ENCODE peak calls at places on chromosomes 11 and 22, in four cellular contexts. One of them, this sample, is unnamed.

GRCh38 chr11:2205214-2205770 is 33.7 kb upstream of the TH start:
- DNase-seq in LHCN-M2: no peak
- DNase-seq in glutamatergic neuron: no peak
- DNase-seq in activated T-helper 1 cell treated with anti-CD3 and anti-CD28 coated beads, Interleukin-12 subunit alpha, Interleukin-12 subunit beta, Interleukin-2, Interleukin-4 antibody, amounts not matched to agents 30 ng/mL and 10 ng/mL and 1 ng/mL, durations not matched to agents 14 hours and 24 hours and 36 hours: no peak
- DNase-seq in this sample: no peak

GRCh38 chr22:40147388-40148176 is 30.1 kb upstream of the TNRC6B start:
- DNase-seq in LHCN-M2: no peak
- DNase-seq in glutamatergic neuron: peak; percentile 24
- DNase-seq in activated T-helper 1 cell treated with anti-CD3 and anti-CD28 coated beads, Interleukin-12 subunit alpha, Interleukin-12 subunit beta, Interleukin-2, Interleukin-4 antibody, amounts not matched to agents 30 ng/mL and 10 ng/mL and 1 ng/mL, durations not matched to agents 14 hours and 24 hours and 36 hours: no peak
- DNase-seq in this sample: no peak

GRCh38 chr22:35458547-35459422 is 58.8 kb downstream of the MCM5 start:
- DNase-seq in LHCN-M2: no peak
- DNase-seq in glutamatergic neuron: no peak
- DNase-seq in activated T-helper 1 cell treated with anti-CD3 and anti-CD28 coated beads, Interleukin-12 subunit alpha, Interleukin-12 subunit beta, Interleukin-2, Interleukin-4 antibody, amounts not matched to agents 30 ng/mL and 10 ng/mL and 1 ng/mL, durations not matched to agents 14 hours and 24 hours and 36 hours: no peak
- DNase-seq in this sample: no peak

GRCh38 chr11:64536396-64536935 is 54.6 kb upstream of the SLC22A12 start:
- DNase-seq in LHCN-M2: peak; percentile 38
- DNase-seq in glutamatergic neuron: no peak
- DNase-seq in activated T-helper 1 cell treated with anti-CD3 and anti-CD28 coated beads, Interleukin-12 subunit alpha, Interleukin-12 subunit beta, Interleukin-2, Interleukin-4 antibody, amounts not matched to agents 30 ng/mL and 10 ng/mL and 1 ng/mL, durations not matched to agents 14 hours and 24 hours and 36 hours: no peak
- DNase-seq in this sample: no peak

GRCh38 chr11:58907780-58908179 is 31.5 kb upstream of the GLYATL1 start:
- DNase-seq in LHCN-M2: no peak
- DNase-seq in glutamatergic neuron: no peak
- DNase-seq in activated T-helper 1 cell treated with anti-CD3 and anti-CD28 coated beads, Interleukin-12 subunit alpha, Interleukin-12 subunit beta, Interleukin-2, Interleukin-4 antibody, amounts not matched to agents 30 ng/mL and 10 ng/mL and 1 ng/mL, durations not matched to agents 14 hours and 24 hours and 36 hours: no peak
- DNase-seq in this sample: no peak

GRCh38 chr11:2092956-2093412 is 46.2 kb downstream of the IGF2 start:
- DNase-seq in LHCN-M2: peak; percentile 94
- DNase-seq in glutamatergic neuron: no peak
- DNase-seq in activated T-helper 1 cell treated with anti-CD3 and anti-CD28 coated beads, Interleukin-12 subunit alpha, Interleukin-12 subunit beta, Interleukin-2, Interleukin-4 antibody, amounts not matched to agents 30 ng/mL and 10 ng/mL and 1 ng/mL, durations not matched to agents 14 hours and 24 hours and 36 hours: no peak
- DNase-seq in this sample: no peak

GRCh38 chr22:50703726-50704509 is 31.3 kb downstream of the SHANK3 start:
- DNase-seq in LHCN-M2: no peak
- DNase-seq in glutamatergic neuron: peak; percentile 11
- DNase-seq in activated T-helper 1 cell treated with anti-CD3 and anti-CD28 coated beads, Interleukin-12 subunit alpha, Interleukin-12 subunit beta, Interleukin-2, Interleukin-4 antibody, amounts not matched to agents 30 ng/mL and 10 ng/mL and 1 ng/mL, durations not matched to agents 14 hours and 24 hours and 36 hours: no peak
- DNase-seq in this sample: no peak

GRCh38 chr11:73135346-73136284 is 6.5 kb downstream of the FCHSD2 start:
- DNase-seq in LHCN-M2: no peak
- DNase-seq in glutamatergic neuron: no peak
- DNase-seq in activated T-helper 1 cell treated with anti-CD3 and anti-CD28 coated beads, Interleukin-12 subunit alpha, Interleukin-12 subunit beta, Interleukin-2, Interleukin-4 antibody, amounts not matched to agents 30 ng/mL and 10 ng/mL and 1 ng/mL, durations not matched to agents 14 hours and 24 hours and 36 hours: no peak
- DNase-seq in this sample: no peak

GRCh38 chr22:47067331-47067890 is 305.0 kb downstream of the TBC1D22A start:
- DNase-seq in LHCN-M2: no peak
- DNase-seq in glutamatergic neuron: no peak
- DNase-seq in activated T-helper 1 cell treated with anti-CD3 and anti-CD28 coated beads, Interleukin-12 subunit alpha, Interleukin-12 subunit beta, Interleukin-2, Interleukin-4 antibody, amounts not matched to agents 30 ng/mL and 10 ng/mL and 1 ng/mL, durations not matched to agents 14 hours and 24 hours and 36 hours: no peak
- DNase-seq in this sample: no peak

GRCh38 chr11:11313426-11313825 is 39.6 kb downstream of the CSNK2A3 start:
- DNase-seq in LHCN-M2: peak; percentile 67
- DNase-seq in glutamatergic neuron: no peak
- DNase-seq in activated T-helper 1 cell treated with anti-CD3 and anti-CD28 coated beads, Interleukin-12 subunit alpha, Interleukin-12 subunit beta, Interleukin-2, Interleukin-4 antibody, amounts not matched to agents 30 ng/mL and 10 ng/mL and 1 ng/mL, durations not matched to agents 14 hours and 24 hours and 36 hours: no peak
- DNase-seq in this sample: no peak

GRCh38 chr11:30282289-30282631 is 40.6 kb upstream of the ARL14EP start:
- DNase-seq in LHCN-M2: no peak
- DNase-seq in glutamatergic neuron: no peak
- DNase-seq in activated T-helper 1 cell treated with anti-CD3 and anti-CD28 coated beads, Interleukin-12 subunit alpha, Interleukin-12 subunit beta, Interleukin-2, Interleukin-4 antibody, amounts not matched to agents 30 ng/mL and 10 ng/mL and 1 ng/mL, durations not matched to agents 14 hours and 24 hours and 36 hours: no peak
- DNase-seq in this sample: no peak

GRCh38 chr22:28817919-28818859 is 17.8 kb upstream of the XBP1 start:
- DNase-seq in LHCN-M2: no peak
- DNase-seq in glutamatergic neuron: no peak
- DNase-seq in activated T-helper 1 cell treated with anti-CD3 and anti-CD28 coated beads, Interleukin-12 subunit alpha, Interleukin-12 subunit beta, Interleukin-2, Interleukin-4 antibody, amounts not matched to agents 30 ng/mL and 10 ng/mL and 1 ng/mL, durations not matched to agents 14 hours and 24 hours and 36 hours: no peak
- DNase-seq in this sample: no peak

GRCh38 chr11:2807801-2808241 is 77.8 kb downstream of the CDKN1C start:
- DNase-seq in LHCN-M2: no peak
- DNase-seq in glutamatergic neuron: no peak
- DNase-seq in activated T-helper 1 cell treated with anti-CD3 and anti-CD28 coated beads, Interleukin-12 subunit alpha, Interleukin-12 subunit beta, Interleukin-2, Interleukin-4 antibody, amounts not matched to agents 30 ng/mL and 10 ng/mL and 1 ng/mL, durations not matched to agents 14 hours and 24 hours and 36 hours: no peak
- DNase-seq in this sample: no peak